ENCODE peak calls at places on chromosomes 2 and 18, in seven cellular contexts. One of them, this sample, is unnamed.

GRCh38 chr2:63627866-63628265 is 39.1 kb downstream of the MDH1 start:
- DNase-seq in neural progenitor cell: no peak
- DNase-seq in H1: no peak
- DNase-seq in fibroblast of lung: no peak
- DNase-seq in astrocyte: no peak
- DNase-seq in PC-3: no peak
- DNase-seq in HepG2: no peak
- DNase-seq in this sample: no peak

GRCh38 chr2:119484834-119485233 is 39.4 kb downstream of the SCTR start:
- DNase-seq in neural progenitor cell: no peak
- DNase-seq in H1: no peak
- DNase-seq in fibroblast of lung: no peak
- DNase-seq in astrocyte: no peak
- DNase-seq in PC-3: peak; percentile 41
- DNase-seq in HepG2: no peak
- DNase-seq in this sample: no peak

GRCh38 chr2:134468093-134468640 is 214.3 kb downstream of the MGAT5 start:
- DNase-seq in neural progenitor cell: no peak
- DNase-seq in H1: no peak
- DNase-seq in fibroblast of lung: no peak
- DNase-seq in astrocyte: no peak
- DNase-seq in PC-3: no peak
- DNase-seq in HepG2: no peak
- DNase-seq in this sample: no peak

GRCh38 chr2:174033163-174033550 is 68.0 kb upstream of the SP3 start:
- DNase-seq in neural progenitor cell: no peak
- DNase-seq in H1: no peak
- DNase-seq in fibroblast of lung: no peak
- DNase-seq in astrocyte: no peak
- DNase-seq in PC-3: no peak
- DNase-seq in HepG2: no peak
- DNase-seq in this sample: no peak

GRCh38 chr2:225948903-225949302 is 549.4 kb downstream of the NYAP2 start:
- DNase-seq in neural progenitor cell: peak; percentile 27
- DNase-seq in H1: peak; percentile 2
- DNase-seq in fibroblast of lung: no peak
- DNase-seq in astrocyte: no peak
- DNase-seq in PC-3: no peak
- DNase-seq in HepG2: no peak
- DNase-seq in this sample: no peak

GRCh38 chr2:30408961-30409387 is 38.1 kb upstream of the LCLAT1 start:
- DNase-seq in neural progenitor cell: no peak
- DNase-seq in H1: no peak
- DNase-seq in fibroblast of lung: peak; percentile 87
- DNase-seq in astrocyte: peak; percentile 84
- DNase-seq in PC-3: no peak
- DNase-seq in HepG2: no peak
- DNase-seq in this sample: no peak

GRCh38 chr2:68292108-68292710 is 27.5 kb downstream of the CNRIP1 start:
- DNase-seq in neural progenitor cell: peak; percentile 52
- DNase-seq in H1: no peak
- DNase-seq in fibroblast of lung: peak; percentile 16
- DNase-seq in astrocyte: peak; percentile 11
- DNase-seq in PC-3: peak; percentile 71
- DNase-seq in HepG2: peak; percentile 45
- DNase-seq in this sample: peak; percentile 8

GRCh38 chr2:219484343-219485200 is 14.1 kb upstream of the GMPPA start:
- DNase-seq in neural progenitor cell: peak; percentile 63
- DNase-seq in H1: no peak
- DNase-seq in fibroblast of lung: no peak
- DNase-seq in astrocyte: no peak
- DNase-seq in PC-3: no peak
- DNase-seq in HepG2: no peak
- DNase-seq in this sample: no peak

GRCh38 chr2:169653636-169654035 is 40.6 kb downstream of the CFAP210 start:
- DNase-seq in neural progenitor cell: no peak
- DNase-seq in H1: no peak
- DNase-seq in fibroblast of lung: no peak
- DNase-seq in astrocyte: no peak
- DNase-seq in PC-3: peak; percentile 26
- DNase-seq in HepG2: no peak
- DNase-seq in this sample: no peak

DNA sequence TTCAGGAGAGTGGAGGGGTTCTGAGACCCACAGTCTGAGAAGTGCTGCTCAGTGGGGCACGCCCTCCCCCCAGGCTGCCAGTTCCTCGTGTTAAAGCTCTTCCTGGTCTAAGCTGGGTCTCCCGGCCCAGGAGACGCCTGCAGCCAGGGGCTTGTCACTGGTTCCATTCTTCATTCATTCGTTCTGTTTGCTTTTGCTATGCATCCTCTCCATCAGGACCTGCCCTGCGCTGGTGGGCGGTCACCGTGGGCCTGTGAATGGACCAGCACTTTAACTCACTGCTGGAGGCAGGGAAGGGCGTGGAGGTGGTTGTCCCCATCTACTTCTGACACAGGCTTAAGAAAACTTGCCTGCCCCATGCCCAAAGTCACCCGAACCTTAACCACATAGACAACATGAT is 272.8 kb upstream of the HDAC4 start:
- DNase-seq in neural progenitor cell: no peak
- DNase-seq in H1: no peak
- DNase-seq in fibroblast of lung: no peak
- DNase-seq in astrocyte: no peak
- DNase-seq in PC-3: no peak
- DNase-seq in HepG2: no peak
- DNase-seq in this sample: no peak
- H3K4me3 ChIP-seq in neural progenitor cell: no peak overlapping the region
- H3K4me3 ChIP-seq in H1: no peak overlapping the region
- H3K4me3 ChIP-seq in fibroblast of lung: no peak overlapping the region
- H3K4me3 ChIP-seq in astrocyte: no peak overlapping the region
- H3K4me3 ChIP-seq in PC-3: no peak overlapping the region
- H3K4me3 ChIP-seq in HepG2: no peak overlapping the region
- H3K4me3 ChIP-seq in this sample: no peak overlapping the region

GRCh38 chr18:4578449-4578848 is 123.3 kb upstream of the DLGAP1 start:
- DNase-seq in neural progenitor cell: no peak
- DNase-seq in H1: no peak
- DNase-seq in fibroblast of lung: no peak
- DNase-seq in astrocyte: no peak
- DNase-seq in PC-3: no peak
- DNase-seq in HepG2: no peak
- DNase-seq in this sample: no peak

DNA sequence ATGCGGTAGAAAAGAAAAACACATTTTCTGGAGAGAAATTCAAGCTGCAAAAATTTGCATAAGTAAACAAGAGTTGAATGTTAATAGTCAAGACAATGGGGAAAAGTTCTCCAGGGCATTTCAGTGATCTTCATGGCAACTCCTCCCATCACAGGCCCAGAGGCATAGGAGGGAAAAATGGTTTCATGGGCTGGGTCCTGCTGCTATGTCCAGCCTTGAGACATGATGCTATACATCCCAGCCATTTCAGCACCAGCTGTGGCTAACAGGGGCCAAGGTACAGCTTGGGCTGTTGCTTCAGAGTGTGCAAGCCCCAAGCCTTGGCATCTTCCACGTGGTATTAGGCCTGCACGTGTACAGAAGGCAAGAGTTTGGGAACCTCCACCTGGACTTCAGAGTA is 118.6 kb upstream of the DLGAP1 start:
- DNase-seq in neural progenitor cell: no peak
- DNase-seq in H1: no peak
- DNase-seq in fibroblast of lung: no peak
- DNase-seq in astrocyte: no peak
- DNase-seq in PC-3: no peak
- DNase-seq in HepG2: no peak
- DNase-seq in this sample: no peak
- H3K9me3 ChIP-seq in neural progenitor cell: peaks cover 8% of the 10 kb centered on the region
- H3K9me3 ChIP-seq in H1: peaks cover 8% of the 10 kb centered on the region
- H3K9me3 ChIP-seq in fibroblast of lung: no peaks in the 10 kb centered on the region
- H3K9me3 ChIP-seq in astrocyte: peaks cover 4% of the 10 kb centered on the region
- H3K9me3 ChIP-seq in PC-3: peaks cover 38% of the 10 kb centered on the region
- H3K9me3 ChIP-seq in HepG2: peaks cover 85% of the 10 kb centered on the region
- H3K9me3 ChIP-seq in this sample: peaks cover 13% of the 10 kb centered on the region

DNA sequence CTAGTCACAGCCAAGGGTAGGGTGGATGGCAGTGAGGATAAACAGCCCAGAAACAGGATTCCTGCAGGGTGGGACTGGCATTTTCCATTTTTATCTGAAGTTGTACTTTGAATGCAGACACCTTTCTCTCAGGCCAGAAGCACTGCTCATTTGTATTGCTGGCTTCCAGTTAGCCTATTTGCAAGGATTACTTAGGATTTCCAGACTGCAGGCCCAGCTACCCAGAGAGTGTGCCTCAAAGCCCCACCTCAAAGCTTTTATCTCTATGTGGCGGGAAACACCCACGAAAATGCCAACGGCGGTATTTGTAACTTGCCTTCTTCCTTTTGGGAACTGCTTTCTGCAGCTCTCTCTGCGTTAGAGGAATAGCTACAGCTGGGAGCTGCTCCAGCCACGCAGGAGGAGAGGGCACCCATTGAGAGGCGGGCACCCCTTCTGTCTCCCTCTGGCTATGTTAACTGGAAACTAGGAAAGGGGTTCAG is 144.8 kb downstream of the TGIF1 start:
- DNase-seq in neural progenitor cell: peak; percentile 52
- DNase-seq in H1: no peak
- DNase-seq in fibroblast of lung: peak; percentile 64
- DNase-seq in astrocyte: peak; percentile 65
- DNase-seq in PC-3: peak; percentile 35
- DNase-seq in HepG2: peak; percentile 30
- DNase-seq in this sample: no peak
- H3K9ac ChIP-seq in neural progenitor cell: no peak overlapping the region
- H3K9ac ChIP-seq in H1: no peak overlapping the region
- H3K9ac ChIP-seq in fibroblast of lung: peak overlapping the region; percentile 89
- H3K9ac ChIP-seq in astrocyte: peak overlapping the region; percentile 88
- H3K9ac ChIP-seq in PC-3: peak overlapping the region; percentile 85
- H3K9ac ChIP-seq in HepG2: peak overlapping the region; percentile 96
- H3K9ac ChIP-seq in this sample: peak overlapping the region; percentile 85

GRCh38 chr18:63208676-63209075 is 110.9 kb downstream of the BCL2 start:
- DNase-seq in neural progenitor cell: no peak
- DNase-seq in H1: no peak
- DNase-seq in fibroblast of lung: no peak
- DNase-seq in astrocyte: no peak
- DNase-seq in PC-3: no peak
- DNase-seq in HepG2: no peak
- DNase-seq in this sample: no peak
- H3K4me3 ChIP-seq in neural progenitor cell: no peak overlapping the region
- H3K4me3 ChIP-seq in H1: no peak overlapping the region
- H3K4me3 ChIP-seq in fibroblast of lung: no peak overlapping the region
- H3K4me3 ChIP-seq in astrocyte: no peak overlapping the region
- H3K4me3 ChIP-seq in PC-3: no peak overlapping the region
- H3K4me3 ChIP-seq in HepG2: no peak overlapping the region
- H3K4me3 ChIP-seq in this sample: no peak overlapping the region

GRCh38 chr2:240525802-240526201 is 32.0 kb downstream of the ANKMY1 start:
- DNase-seq in neural progenitor cell: no peak
- DNase-seq in H1: no peak
- DNase-seq in fibroblast of lung: no peak
- DNase-seq in astrocyte: no peak
- DNase-seq in PC-3: no peak
- DNase-seq in HepG2: no peak
- DNase-seq in this sample: no peak

GRCh38 chr2:240527153-240527750 is 30.5 kb downstream of the ANKMY1 start:
- DNase-seq in neural progenitor cell: no peak
- DNase-seq in H1: no peak
- DNase-seq in fibroblast of lung: no peak
- DNase-seq in astrocyte: no peak
- DNase-seq in PC-3: no peak
- DNase-seq in HepG2: no peak
- DNase-seq in this sample: no peak

GRCh38 chr2:240528406-240529040 is 29.3 kb downstream of the ANKMY1 start:
- DNase-seq in neural progenitor cell: no peak
- DNase-seq in H1: no peak
- DNase-seq in fibroblast of lung: no peak
- DNase-seq in astrocyte: no peak
- DNase-seq in PC-3: no peak
- DNase-seq in HepG2: no peak
- DNase-seq in this sample: no peak

GRCh38 chr2:240524963-240525718 is 32.6 kb downstream of the ANKMY1 start:
- DNase-seq in neural progenitor cell: no peak
- DNase-seq in H1: no peak
- DNase-seq in fibroblast of lung: no peak
- DNase-seq in astrocyte: no peak
- DNase-seq in PC-3: no peak
- DNase-seq in HepG2: no peak
- DNase-seq in this sample: no peak

GRCh38 chr2:240526521-240526920 is 31.3 kb downstream of the ANKMY1 start:
- DNase-seq in neural progenitor cell: no peak
- DNase-seq in H1: no peak
- DNase-seq in fibroblast of lung: no peak
- DNase-seq in astrocyte: no peak
- DNase-seq in PC-3: no peak
- DNase-seq in HepG2: no peak
- DNase-seq in this sample: no peak
- H3K9me3 ChIP-seq in neural progenitor cell: peaks cover under 1% of the 10 kb centered on the region
- H3K9me3 ChIP-seq in H1: peaks cover 64% of the 10 kb centered on the region
- H3K9me3 ChIP-seq in fibroblast of lung: no peaks in the 10 kb centered on the region
- H3K9me3 ChIP-seq in astrocyte: peaks cover 30% of the 10 kb centered on the region
- H3K9me3 ChIP-seq in PC-3: peaks cover 9% of the 10 kb centered on the region
- H3K9me3 ChIP-seq in HepG2: peaks cover 22% of the 10 kb centered on the region
- H3K9me3 ChIP-seq in this sample: peaks cover 65% of the 10 kb centered on the region